ENCODE peak calls at places on chromosomes 6 and 20, in nine cellular contexts. One of them, this sample, is unnamed.

GRCh38 chr20:2066461-2067122 is 35.0 kb upstream of the STK35 start:
- DNase-seq in GM12865: no peak
- DNase-seq in neural progenitor cell: no peak
- DNase-seq in RWPE2: no peak
- DNase-seq in psoas muscle: no peak
- DNase-seq in astrocyte of the spinal cord: no peak
- DNase-seq in left ventricle myocardium inferior: no peak
- DNase-seq in sigmoid colon: no peak
- DNase-seq in cardiac fibroblast: no peak
- DNase-seq in this sample: no peak

GRCh38 chr6:106334646-106335448 is 9.3 kb upstream of the ATG5 start:
- DNase-seq in GM12865: peak; percentile 73
- DNase-seq in neural progenitor cell: peak; percentile 68
- DNase-seq in RWPE2: no peak
- DNase-seq in psoas muscle: no peak
- DNase-seq in astrocyte of the spinal cord: peak; percentile 49
- DNase-seq in left ventricle myocardium inferior: no peak
- DNase-seq in sigmoid colon: peak; percentile 71
- DNase-seq in cardiac fibroblast: peak; percentile 58
- DNase-seq in this sample: peak; percentile 61

GRCh38 chr6:28885149-28885738 is 38.5 kb downstream of the TRIM27 start:
- DNase-seq in GM12865: no peak
- DNase-seq in neural progenitor cell: no peak
- DNase-seq in RWPE2: no peak
- DNase-seq in psoas muscle: no peak
- DNase-seq in astrocyte of the spinal cord: no peak
- DNase-seq in left ventricle myocardium inferior: no peak
- DNase-seq in sigmoid colon: no peak
- DNase-seq in cardiac fibroblast: no peak
- DNase-seq in this sample: no peak

GRCh38 chr20:18388860-18389259 is 78.0 kb downstream of the DZANK1 start:
- DNase-seq in GM12865: no peak
- DNase-seq in neural progenitor cell: no peak
- DNase-seq in RWPE2: no peak
- DNase-seq in psoas muscle: no peak
- DNase-seq in astrocyte of the spinal cord: peak; percentile 84
- DNase-seq in left ventricle myocardium inferior: no peak
- DNase-seq in sigmoid colon: no peak
- DNase-seq in cardiac fibroblast: peak; percentile 62
- DNase-seq in this sample: no peak

GRCh38 chr6:118965354-118965753 is 30.4 kb upstream of the MCM9 start:
- DNase-seq in GM12865: no peak
- DNase-seq in neural progenitor cell: no peak
- DNase-seq in RWPE2: no peak
- DNase-seq in psoas muscle: no peak
- DNase-seq in astrocyte of the spinal cord: no peak
- DNase-seq in left ventricle myocardium inferior: no peak
- DNase-seq in sigmoid colon: no peak
- DNase-seq in cardiac fibroblast: no peak
- DNase-seq in this sample: no peak

GRCh38 chr6:31156647-31157046 is 955 bp downstream of the CCHCR1 start:
- DNase-seq in GM12865: no peak
- DNase-seq in neural progenitor cell: no peak
- DNase-seq in RWPE2: no peak
- DNase-seq in psoas muscle: peak; percentile 28
- DNase-seq in astrocyte of the spinal cord: no peak
- DNase-seq in left ventricle myocardium inferior: no peak
- DNase-seq in sigmoid colon: peak; percentile 60
- DNase-seq in cardiac fibroblast: no peak
- DNase-seq in this sample: no peak

GRCh38 chr6:170226647-170227046 is 64.2 kb downstream of the DLL1 start:
- DNase-seq in GM12865: no peak
- DNase-seq in neural progenitor cell: no peak
- DNase-seq in RWPE2: no peak
- DNase-seq in psoas muscle: no peak
- DNase-seq in astrocyte of the spinal cord: no peak
- DNase-seq in left ventricle myocardium inferior: no peak
- DNase-seq in sigmoid colon: peak; percentile 19
- DNase-seq in cardiac fibroblast: no peak
- DNase-seq in this sample: no peak

GRCh38 chr20:2101057-2101934 is at the start of gene STK35:
- DNase-seq in GM12865: peak; percentile 87
- DNase-seq in neural progenitor cell: no peak
- DNase-seq in RWPE2: peak; percentile 80
- DNase-seq in psoas muscle: no peak
- DNase-seq in astrocyte of the spinal cord: no peak
- DNase-seq in left ventricle myocardium inferior: no peak
- DNase-seq in sigmoid colon: peak; percentile 92
- DNase-seq in cardiac fibroblast: no peak
- DNase-seq in this sample: no peak

GRCh38 chr6:45305546-45305945 is 22.6 kb upstream of the RUNX2 start:
- DNase-seq in GM12865: no peak
- DNase-seq in neural progenitor cell: no peak
- DNase-seq in RWPE2: no peak
- DNase-seq in psoas muscle: no peak
- DNase-seq in astrocyte of the spinal cord: peak; percentile 20
- DNase-seq in left ventricle myocardium inferior: no peak
- DNase-seq in sigmoid colon: no peak
- DNase-seq in cardiac fibroblast: no peak
- DNase-seq in this sample: no peak

GRCh38 chr20:44171775-44172571 is 15.0 kb downstream of the JPH2 start:
- DNase-seq in GM12865: no peak
- DNase-seq in neural progenitor cell: no peak
- DNase-seq in RWPE2: no peak
- DNase-seq in psoas muscle: no peak
- DNase-seq in astrocyte of the spinal cord: no peak
- DNase-seq in left ventricle myocardium inferior: no peak
- DNase-seq in sigmoid colon: peak; percentile 27
- DNase-seq in cardiac fibroblast: no peak
- DNase-seq in this sample: no peak

GRCh38 chr6:89895273-89895874 is 1.1 kb downstream of the GJA10 start:
- DNase-seq in GM12865: no peak
- DNase-seq in neural progenitor cell: peak; percentile 85
- DNase-seq in RWPE2: no peak
- DNase-seq in psoas muscle: no peak
- DNase-seq in astrocyte of the spinal cord: peak; percentile 72
- DNase-seq in left ventricle myocardium inferior: no peak
- DNase-seq in sigmoid colon: no peak
- DNase-seq in cardiac fibroblast: peak; percentile 63
- DNase-seq in this sample: no peak

GRCh38 chr6:150721411-150722266 is 122.0 kb downstream of the PLEKHG1 start:
- DNase-seq in GM12865: no peak
- DNase-seq in neural progenitor cell: no peak
- DNase-seq in RWPE2: no peak
- DNase-seq in psoas muscle: no peak
- DNase-seq in astrocyte of the spinal cord: no peak
- DNase-seq in left ventricle myocardium inferior: no peak
- DNase-seq in sigmoid colon: no peak
- DNase-seq in cardiac fibroblast: no peak
- DNase-seq in this sample: no peak

GRCh38 chr6:1630771-1631217 is 21.1 kb downstream of the FOXC1 start:
- DNase-seq in GM12865: no peak
- DNase-seq in neural progenitor cell: no peak
- DNase-seq in RWPE2: no peak
- DNase-seq in psoas muscle: no peak
- DNase-seq in astrocyte of the spinal cord: peak; percentile 32
- DNase-seq in left ventricle myocardium inferior: no peak
- DNase-seq in sigmoid colon: peak; percentile 28
- DNase-seq in cardiac fibroblast: peak; percentile 56
- DNase-seq in this sample: no peak

GRCh38 chr20:47543006-47543431 is 41.3 kb downstream of the NCOA3 start:
- DNase-seq in GM12865: peak; percentile 27
- DNase-seq in neural progenitor cell: peak; percentile 38
- DNase-seq in RWPE2: no peak
- DNase-seq in psoas muscle: no peak
- DNase-seq in astrocyte of the spinal cord: peak; percentile 22
- DNase-seq in left ventricle myocardium inferior: no peak
- DNase-seq in sigmoid colon: no peak
- DNase-seq in cardiac fibroblast: no peak
- DNase-seq in this sample: no peak
- H3K4me3 ChIP-seq in GM12865: no peak overlapping the region
- H3K4me3 ChIP-seq in neural progenitor cell: no peak overlapping the region
- H3K4me3 ChIP-seq in RWPE2: no peak overlapping the region
- H3K4me3 ChIP-seq in psoas muscle: no peak overlapping the region
- H3K4me3 ChIP-seq in astrocyte of the spinal cord: no peak overlapping the region
- H3K4me3 ChIP-seq in left ventricle myocardium inferior: no peak overlapping the region
- H3K4me3 ChIP-seq in sigmoid colon: no peak overlapping the region
- H3K4me3 ChIP-seq in cardiac fibroblast: no peak overlapping the region
- H3K4me3 ChIP-seq in this sample: no peak overlapping the region

GRCh38 chr6:36131517-36132220 is 1.4 kb downstream of the MAPK13 start:
- DNase-seq in GM12865: peak; percentile 93
- DNase-seq in neural progenitor cell: no peak
- DNase-seq in RWPE2: no peak
- DNase-seq in psoas muscle: no peak
- DNase-seq in astrocyte of the spinal cord: peak; percentile 41
- DNase-seq in left ventricle myocardium inferior: no peak
- DNase-seq in sigmoid colon: no peak
- DNase-seq in cardiac fibroblast: peak; percentile 85
- DNase-seq in this sample: no peak
- TF ChIP-seq CTCF in GM12865: no peak
- TF ChIP-seq CTCF in neural progenitor cell: no peak
- TF ChIP-seq CTCF in RWPE2: no peak
- TF ChIP-seq CTCF in psoas muscle: no peak
- TF ChIP-seq CTCF in astrocyte of the spinal cord: no peak
- TF ChIP-seq CTCF in left ventricle myocardium inferior: no peak
- TF ChIP-seq CTCF in sigmoid colon: no peak
- TF ChIP-seq CTCF in cardiac fibroblast: no peak
- TF ChIP-seq CTCF in this sample: no peak

GRCh38 chr6:6365242-6365641 is 44.8 kb upstream of the F13A1 start:
- DNase-seq in GM12865: no peak
- DNase-seq in neural progenitor cell: no peak
- DNase-seq in RWPE2: no peak
- DNase-seq in psoas muscle: no peak
- DNase-seq in astrocyte of the spinal cord: no peak
- DNase-seq in left ventricle myocardium inferior: no peak
- DNase-seq in sigmoid colon: no peak
- DNase-seq in cardiac fibroblast: no peak
- DNase-seq in this sample: no peak

GRCh38 chr6:6366778-6367177 is 46.3 kb upstream of the F13A1 start:
- DNase-seq in GM12865: no peak
- DNase-seq in neural progenitor cell: peak; percentile 31
- DNase-seq in RWPE2: no peak
- DNase-seq in psoas muscle: no peak
- DNase-seq in astrocyte of the spinal cord: no peak
- DNase-seq in left ventricle myocardium inferior: no peak
- DNase-seq in sigmoid colon: no peak
- DNase-seq in cardiac fibroblast: no peak
- DNase-seq in this sample: no peak

GRCh38 chr6:6368040-6368683 is 47.7 kb upstream of the F13A1 start:
- DNase-seq in GM12865: no peak
- DNase-seq in neural progenitor cell: no peak
- DNase-seq in RWPE2: no peak
- DNase-seq in psoas muscle: no peak
- DNase-seq in astrocyte of the spinal cord: no peak
- DNase-seq in left ventricle myocardium inferior: no peak
- DNase-seq in sigmoid colon: no peak
- DNase-seq in cardiac fibroblast: no peak
- DNase-seq in this sample: no peak

GRCh38 chr6:6368684-6369052 is 48.2 kb upstream of the F13A1 start:
- DNase-seq in GM12865: no peak
- DNase-seq in neural progenitor cell: no peak
- DNase-seq in RWPE2: no peak
- DNase-seq in psoas muscle: no peak
- DNase-seq in astrocyte of the spinal cord: no peak
- DNase-seq in left ventricle myocardium inferior: no peak
- DNase-seq in sigmoid colon: no peak
- DNase-seq in cardiac fibroblast: no peak
- DNase-seq in this sample: no peak
- H3K4me3 ChIP-seq in GM12865: no peak overlapping the region
- H3K4me3 ChIP-seq in neural progenitor cell: no peak overlapping the region
- H3K4me3 ChIP-seq in RWPE2: no peak overlapping the region
- H3K4me3 ChIP-seq in psoas muscle: no peak overlapping the region
- H3K4me3 ChIP-seq in astrocyte of the spinal cord: no peak overlapping the region
- H3K4me3 ChIP-seq in left ventricle myocardium inferior: no peak overlapping the region
- H3K4me3 ChIP-seq in sigmoid colon: no peak overlapping the region
- H3K4me3 ChIP-seq in cardiac fibroblast: no peak overlapping the region
- H3K4me3 ChIP-seq in this sample: no peak overlapping the region

GRCh38 chr6:2990932-2991506 is 8.7 kb upstream of the NQO2 start:
- DNase-seq in GM12865: no peak
- DNase-seq in neural progenitor cell: no peak
- DNase-seq in RWPE2: no peak
- DNase-seq in psoas muscle: no peak
- DNase-seq in astrocyte of the spinal cord: no peak
- DNase-seq in left ventricle myocardium inferior: no peak
- DNase-seq in sigmoid colon: no peak
- DNase-seq in cardiac fibroblast: no peak
- DNase-seq in this sample: no peak

GRCh38 chr6:2988426-2989331 is 11.0 kb upstream of the NQO2 start:
- DNase-seq in GM12865: peak; percentile 81
- DNase-seq in neural progenitor cell: peak; percentile 94
- DNase-seq in RWPE2: peak; percentile 90
- DNase-seq in psoas muscle: peak; percentile 94
- DNase-seq in astrocyte of the spinal cord: peak; percentile 95
- DNase-seq in left ventricle myocardium inferior: peak; percentile 92
- DNase-seq in sigmoid colon: peak; percentile 95
- DNase-seq in cardiac fibroblast: peak; percentile 95
- DNase-seq in this sample: peak; percentile 93

GRCh38 chr6:2990179-2990931 is 9.3 kb upstream of the NQO2 start:
- DNase-seq in GM12865: no peak
- DNase-seq in neural progenitor cell: peak; percentile 47
- DNase-seq in RWPE2: no peak
- DNase-seq in psoas muscle: no peak
- DNase-seq in astrocyte of the spinal cord: peak; percentile 47
- DNase-seq in left ventricle myocardium inferior: no peak
- DNase-seq in sigmoid colon: peak; percentile 74
- DNase-seq in cardiac fibroblast: peak; percentile 60
- DNase-seq in this sample: peak; percentile 60

GRCh38 chr6:2988076-2988425 is 11.6 kb upstream of the NQO2 start:
- DNase-seq in GM12865: no peak
- DNase-seq in neural progenitor cell: no peak
- DNase-seq in RWPE2: no peak
- DNase-seq in psoas muscle: no peak
- DNase-seq in astrocyte of the spinal cord: no peak
- DNase-seq in left ventricle myocardium inferior: no peak
- DNase-seq in sigmoid colon: no peak
- DNase-seq in cardiac fibroblast: no peak
- DNase-seq in this sample: no peak

DNA sequence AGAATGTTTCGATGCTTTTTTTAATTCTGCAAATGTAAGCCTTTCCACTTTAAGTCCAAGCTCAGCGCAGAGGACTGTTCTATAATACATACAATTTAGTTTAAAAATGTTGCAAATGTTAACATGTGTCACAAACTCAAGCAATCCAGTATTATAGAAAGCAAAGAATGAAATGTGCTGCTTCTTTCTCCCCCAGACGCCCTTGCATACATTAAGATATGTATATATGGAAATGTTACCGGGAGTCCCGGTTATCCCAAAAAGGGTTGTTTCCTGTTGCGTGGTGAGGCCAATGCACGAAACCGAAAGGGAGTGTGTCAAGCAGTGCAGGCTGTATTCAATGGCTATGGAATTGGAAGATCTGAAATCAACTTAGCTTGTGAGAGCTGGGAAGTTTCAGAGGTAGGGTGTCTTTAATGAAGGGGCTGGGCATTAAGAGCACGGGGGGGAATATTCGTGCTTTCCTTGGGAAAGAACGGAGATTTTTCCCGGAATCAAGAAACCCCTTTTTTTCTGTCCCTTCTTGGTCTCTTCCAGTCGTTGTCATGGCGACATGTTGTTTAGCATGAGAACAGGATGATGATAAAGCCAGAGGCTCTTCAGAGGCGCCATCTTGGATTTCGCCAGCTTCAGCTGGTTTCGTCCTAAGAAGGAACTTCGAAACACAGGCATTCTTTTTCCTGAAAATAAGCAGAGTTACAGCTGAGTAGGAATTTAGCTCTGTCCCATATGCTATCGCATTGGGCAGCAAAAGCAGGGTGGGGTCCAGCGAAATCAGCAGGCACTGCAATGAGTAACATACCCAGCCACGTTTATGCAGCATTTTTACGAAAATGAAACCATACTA is 10.1 kb upstream of the NQO2 start:
- DNase-seq in GM12865: peak; percentile 96
- DNase-seq in neural progenitor cell: peak; percentile 96
- DNase-seq in RWPE2: peak; percentile 87
- DNase-seq in psoas muscle: peak; percentile 84
- DNase-seq in astrocyte of the spinal cord: peak; percentile 98
- DNase-seq in left ventricle myocardium inferior: peak; percentile 66
- DNase-seq in sigmoid colon: peak; percentile 95
- DNase-seq in cardiac fibroblast: peak; percentile 97
- DNase-seq in this sample: peak; percentile 86
- TF ChIP-seq CTCF in GM12865: no peak
- TF ChIP-seq CTCF in neural progenitor cell: no peak
- TF ChIP-seq CTCF in RWPE2: peak; percentile 81
- TF ChIP-seq CTCF in psoas muscle: no peak
- TF ChIP-seq CTCF in astrocyte of the spinal cord: no peak
- TF ChIP-seq CTCF in left ventricle myocardium inferior: no peak
- TF ChIP-seq CTCF in sigmoid colon: no peak
- TF ChIP-seq CTCF in cardiac fibroblast: no peak
- TF ChIP-seq CTCF in this sample: peak; percentile 53

This sample was measured in lower lobe of right lung.